ENCODE peak calls at places on chromosomes 4 and X, in six cellular contexts. One of them, this sample, is unnamed.
A peak's percentile ranks its signal among the peaks of the same experiment; 100 is the strongest.

GRCh38 chrX:111728096-111728495 is 47.1 kb downstream of the ALG13 start:
- DNase-seq in psoas muscle: no peak
- DNase-seq in stomach: no peak
- DNase-seq in hepatocyte: no peak
- DNase-seq in lung: no peak
- DNase-seq in lower lobe of right lung: no peak
- DNase-seq in this sample: no peak

GRCh38 chrX:107718156-107718621 is 57.4 kb downstream of the TSC22D3 start:
- DNase-seq in psoas muscle: peak; percentile 64
- DNase-seq in stomach: peak; percentile 91
- DNase-seq in hepatocyte: peak; percentile 92
- DNase-seq in lung: peak; percentile 87
- DNase-seq in lower lobe of right lung: peak; percentile 66
- DNase-seq in this sample: no peak

GRCh38 chr4:154738426-154738825 is 5.4 kb upstream of the LRAT start:
- DNase-seq in psoas muscle: no peak
- DNase-seq in stomach: no peak
- DNase-seq in hepatocyte: no peak
- DNase-seq in lung: no peak
- DNase-seq in lower lobe of right lung: no peak
- DNase-seq in this sample: no peak

GRCh38 chrX:71859637-71860036 is 51.0 kb upstream of the NHSL2 start:
- DNase-seq in psoas muscle: no peak
- DNase-seq in stomach: no peak
- DNase-seq in hepatocyte: peak; percentile 62
- DNase-seq in lung: peak; percentile 44
- DNase-seq in lower lobe of right lung: no peak
- DNase-seq in this sample: no peak

GRCh38 chr4:182806259-182807252 is 110.6 kb downstream of the DCTD start:
- DNase-seq in psoas muscle: peak; percentile 75
- DNase-seq in stomach: peak; percentile 81
- DNase-seq in hepatocyte: peak; percentile 90
- DNase-seq in lung: peak; percentile 78
- DNase-seq in lower lobe of right lung: peak; percentile 84
- DNase-seq in this sample: no peak

GRCh38 chr4:110540606-110541440 is 64.9 kb downstream of the ENPEP start:
- DNase-seq in psoas muscle: no peak
- DNase-seq in stomach: no peak
- DNase-seq in hepatocyte: no peak
- DNase-seq in lung: no peak
- DNase-seq in lower lobe of right lung: no peak
- DNase-seq in this sample: peak; percentile 1

GRCh38 chr4:73814679-73815078 is 21.8 kb upstream of the CXCL6 start:
- DNase-seq in psoas muscle: no peak
- DNase-seq in stomach: no peak
- DNase-seq in hepatocyte: no peak
- DNase-seq in lung: no peak
- DNase-seq in lower lobe of right lung: no peak
- DNase-seq in this sample: no peak

GRCh38 chrX:147897117-147897516 is 14.6 kb upstream of the FMR1 start:
- DNase-seq in psoas muscle: no peak
- DNase-seq in stomach: no peak
- DNase-seq in hepatocyte: no peak
- DNase-seq in lung: no peak
- DNase-seq in lower lobe of right lung: no peak
- DNase-seq in this sample: no peak

GRCh38 chr4:149264093-149264733 is 551.4 kb downstream of the IQCM start:
- DNase-seq in psoas muscle: no peak
- DNase-seq in stomach: peak; percentile 25
- DNase-seq in hepatocyte: peak; percentile 55
- DNase-seq in lung: peak; percentile 31
- DNase-seq in lower lobe of right lung: no peak
- DNase-seq in this sample: no peak

GRCh38 chrX:12421918-12422317 is 283.6 kb downstream of the FRMPD4 start:
- DNase-seq in psoas muscle: no peak
- DNase-seq in stomach: no peak
- DNase-seq in hepatocyte: no peak
- DNase-seq in lung: no peak
- DNase-seq in lower lobe of right lung: no peak
- DNase-seq in this sample: no peak

GRCh38 chr4:8085491-8086479 is 72.8 kb downstream of the ABLIM2 start:
- DNase-seq in psoas muscle: peak; percentile 7
- DNase-seq in stomach: no peak
- DNase-seq in hepatocyte: no peak
- DNase-seq in lung: no peak
- DNase-seq in lower lobe of right lung: no peak
- DNase-seq in this sample: no peak

GRCh38 chr4:181008164-181008563 is 1235.0 kb upstream of the TENM3 start:
- DNase-seq in psoas muscle: no peak
- DNase-seq in stomach: no peak
- DNase-seq in hepatocyte: no peak
- DNase-seq in lung: no peak
- DNase-seq in lower lobe of right lung: no peak
- DNase-seq in this sample: no peak

GRCh38 chrX:134660627-134661026 is 2.4 kb upstream of the PLAC1 start:
- DNase-seq in psoas muscle: no peak
- DNase-seq in stomach: no peak
- DNase-seq in hepatocyte: no peak
- DNase-seq in lung: no peak
- DNase-seq in lower lobe of right lung: no peak
- DNase-seq in this sample: no peak

GRCh38 chrX:14420876-14421275 is 108.5 kb upstream of the GLRA2 start:
- DNase-seq in psoas muscle: no peak
- DNase-seq in stomach: no peak
- DNase-seq in hepatocyte: peak; percentile 8
- DNase-seq in lung: no peak
- DNase-seq in lower lobe of right lung: no peak
- DNase-seq in this sample: no peak

GRCh38 chr4:150960818-150961217 is 54.3 kb downstream of the LRBA start:
- DNase-seq in psoas muscle: no peak
- DNase-seq in stomach: peak; percentile 37
- DNase-seq in hepatocyte: peak; percentile 23
- DNase-seq in lung: no peak
- DNase-seq in lower lobe of right lung: no peak
- DNase-seq in this sample: no peak

GRCh38 chr4:26217429-26217828 is 103.4 kb upstream of the RBPJ start:
- DNase-seq in psoas muscle: no peak
- DNase-seq in stomach: no peak
- DNase-seq in hepatocyte: no peak
- DNase-seq in lung: no peak
- DNase-seq in lower lobe of right lung: no peak
- DNase-seq in this sample: no peak

DNA sequence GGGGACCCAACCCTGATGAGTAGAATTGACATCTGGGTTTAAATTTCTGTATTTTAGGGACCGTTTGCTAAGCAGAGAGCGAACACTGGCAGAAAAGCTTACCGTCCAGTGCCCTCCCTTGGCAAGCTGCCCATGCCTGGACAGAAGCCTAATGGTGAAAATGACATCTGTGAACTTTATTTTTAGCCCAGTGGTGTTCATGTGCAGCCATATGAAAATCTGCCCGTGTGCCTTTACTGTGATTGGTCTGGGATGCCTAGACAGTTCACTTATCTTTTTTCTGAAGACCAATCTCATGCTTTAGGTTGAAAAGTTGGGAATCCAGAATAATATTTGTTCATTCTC is 1.1 kb downstream of the STBD1 start:
- DNase-seq in psoas muscle: peak; percentile 59
- DNase-seq in stomach: peak; percentile 33
- DNase-seq in hepatocyte: peak; percentile 34
- DNase-seq in lung: no peak
- DNase-seq in lower lobe of right lung: no peak
- DNase-seq in this sample: no peak
- H3K4me3 ChIP-seq in psoas muscle: peak overlapping the region; percentile 97
- H3K4me3 ChIP-seq in stomach: peak overlapping the region; percentile 81
- H3K4me3 ChIP-seq in hepatocyte: peak overlapping the region; percentile 77
- H3K4me3 ChIP-seq in lung: peak overlapping the region; percentile 73
- H3K4me3 ChIP-seq in lower lobe of right lung: peak overlapping the region; percentile 92
- H3K4me3 ChIP-seq in this sample: peak overlapping the region; percentile 87

DNA sequence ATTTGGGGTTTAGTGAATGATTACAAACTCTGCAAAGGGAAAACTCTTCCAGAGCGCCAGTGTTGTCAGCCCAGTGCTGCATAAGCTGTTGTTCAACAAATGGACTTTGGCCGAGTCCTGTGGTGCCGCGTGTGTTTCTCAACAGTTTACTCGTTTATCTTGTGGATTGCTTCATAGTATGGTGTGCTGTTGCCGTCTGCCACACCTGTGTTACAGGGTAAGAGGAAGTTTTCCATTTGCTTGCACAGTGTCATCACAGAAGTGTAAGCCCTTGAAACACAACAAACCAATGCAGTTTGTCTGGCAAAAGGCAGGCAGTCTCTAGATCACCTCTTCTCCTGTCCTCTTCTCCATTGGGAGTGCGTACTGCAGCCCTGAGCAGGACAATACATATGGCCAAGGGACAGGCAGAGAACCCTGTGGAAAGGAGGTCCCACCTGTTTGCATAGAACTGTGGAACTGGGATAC is 66.3 kb downstream of the DCUN1D4 start:
- DNase-seq in psoas muscle: no peak
- DNase-seq in stomach: peak; percentile 74
- DNase-seq in hepatocyte: peak; percentile 85
- DNase-seq in lung: no peak
- DNase-seq in lower lobe of right lung: no peak
- DNase-seq in this sample: no peak
- TF ChIP-seq CTCF in psoas muscle: no peak
- TF ChIP-seq CTCF in stomach: no peak
- TF ChIP-seq CTCF in hepatocyte: no peak
- TF ChIP-seq CTCF in lung: no peak
- TF ChIP-seq CTCF in lower lobe of right lung: no peak
- TF ChIP-seq CTCF in this sample: no peak

DNA sequence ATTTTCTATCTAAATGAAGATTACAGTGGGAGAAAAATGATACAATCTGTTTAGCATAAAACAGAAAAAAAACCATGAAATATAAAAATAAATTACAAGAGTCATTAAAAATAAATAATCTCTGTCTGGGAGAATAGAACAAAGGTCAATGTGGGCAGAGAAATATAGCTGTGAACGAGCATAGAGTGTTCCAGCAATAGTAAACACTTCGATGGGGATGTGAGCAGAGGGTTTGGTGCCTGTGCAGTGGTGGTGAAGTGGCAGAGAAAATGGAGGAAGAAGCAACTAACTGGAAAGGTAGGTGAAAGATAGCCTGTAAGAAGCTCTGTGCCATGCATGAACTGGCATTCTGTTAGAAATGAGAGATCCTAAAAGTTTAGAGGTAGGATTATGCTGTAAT is 64.9 kb downstream of the ANKRD50 start:
- DNase-seq in psoas muscle: no peak
- DNase-seq in stomach: no peak
- DNase-seq in hepatocyte: no peak
- DNase-seq in lung: no peak
- DNase-seq in lower lobe of right lung: no peak
- DNase-seq in this sample: no peak
- H3K4me3 ChIP-seq in psoas muscle: no peak overlapping the region
- H3K4me3 ChIP-seq in stomach: no peak overlapping the region
- H3K4me3 ChIP-seq in hepatocyte: no peak overlapping the region
- H3K4me3 ChIP-seq in lung: no peak overlapping the region
- H3K4me3 ChIP-seq in lower lobe of right lung: no peak overlapping the region
- H3K4me3 ChIP-seq in this sample: no peak overlapping the region

DNA sequence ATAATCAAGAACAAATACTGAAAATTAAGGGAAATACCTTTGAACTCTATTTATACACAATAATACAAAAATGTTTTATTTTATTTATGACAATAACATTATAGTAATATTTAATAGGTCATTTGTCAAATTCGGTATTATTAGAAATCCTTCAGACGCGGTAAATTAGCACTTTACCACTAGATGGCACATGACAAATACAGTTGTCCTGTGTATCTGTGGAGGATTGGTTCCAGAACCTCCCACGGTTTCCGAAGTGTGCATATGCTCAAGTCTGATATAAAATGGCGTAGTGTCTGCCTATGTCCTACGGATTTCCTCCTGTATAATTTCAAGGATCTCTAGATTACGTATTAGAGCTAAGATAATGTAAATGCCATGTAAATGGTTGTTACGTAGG is 8.1 kb upstream of the LINC00632 start:
- DNase-seq in psoas muscle: no peak
- DNase-seq in stomach: no peak
- DNase-seq in hepatocyte: peak; percentile 22
- DNase-seq in lung: no peak
- DNase-seq in lower lobe of right lung: no peak
- DNase-seq in this sample: no peak
- TF ChIP-seq CTCF in psoas muscle: no peak
- TF ChIP-seq CTCF in stomach: no peak
- TF ChIP-seq CTCF in hepatocyte: peak; percentile 46
- TF ChIP-seq CTCF in lung: peak; percentile 12
- TF ChIP-seq CTCF in lower lobe of right lung: peak; percentile 24
- TF ChIP-seq CTCF in this sample: peak; percentile 26

GRCh38 chr4:24975505-24975904 is 55.2 kb downstream of the LGI2 start:
- DNase-seq in psoas muscle: no peak
- DNase-seq in stomach: no peak
- DNase-seq in hepatocyte: no peak
- DNase-seq in lung: no peak
- DNase-seq in lower lobe of right lung: no peak
- DNase-seq in this sample: no peak

GRCh38 chr4:24984602-24985532 is 45.9 kb downstream of the LGI2 start:
- DNase-seq in psoas muscle: no peak
- DNase-seq in stomach: no peak
- DNase-seq in hepatocyte: no peak
- DNase-seq in lung: no peak
- DNase-seq in lower lobe of right lung: no peak
- DNase-seq in this sample: no peak

GRCh38 chr4:24978291-24979072 is 52.3 kb downstream of the LGI2 start:
- DNase-seq in psoas muscle: no peak
- DNase-seq in stomach: no peak
- DNase-seq in hepatocyte: no peak
- DNase-seq in lung: peak; percentile 38
- DNase-seq in lower lobe of right lung: no peak
- DNase-seq in this sample: no peak

GRCh38 chr4:24980064-24980690 is 50.6 kb downstream of the LGI2 start:
- DNase-seq in psoas muscle: peak; percentile 35
- DNase-seq in stomach: peak; percentile 59
- DNase-seq in hepatocyte: peak; percentile 79
- DNase-seq in lung: peak; percentile 65
- DNase-seq in lower lobe of right lung: no peak
- DNase-seq in this sample: no peak

GRCh38 chr4:24979554-24979953 is 51.2 kb downstream of the LGI2 start:
- DNase-seq in psoas muscle: no peak
- DNase-seq in stomach: no peak
- DNase-seq in hepatocyte: no peak
- DNase-seq in lung: peak; percentile 49
- DNase-seq in lower lobe of right lung: no peak
- DNase-seq in this sample: no peak
- H3K4me3 ChIP-seq in psoas muscle: peak overlapping the region; percentile 59
- H3K4me3 ChIP-seq in stomach: no peak overlapping the region
- H3K4me3 ChIP-seq in hepatocyte: no peak overlapping the region
- H3K4me3 ChIP-seq in lung: no peak overlapping the region
- H3K4me3 ChIP-seq in lower lobe of right lung: peak overlapping the region; percentile 9
- H3K4me3 ChIP-seq in this sample: no peak overlapping the region